ENCODE peak calls at places on chromosomes 13 and 19, in eight cellular contexts. O is neuronal stem cell; M is activated CD8-positive, alpha-beta memory T cell treated with anti-CD3 and anti-CD28 coated beads for 4 hours; F is cardiac fibroblast; A is ovary; H is stimulated activated CD4-positive, alpha-beta T cell treated with anti-CD3 and anti-CD28 coated beads, Interleukin-15, amount 100 ng/mL, for 1 hour; R is stimulated activated CD8-positive, alpha-beta memory T cell treated with anti-CD3 and anti-CD28 coated beads, Interleukin-7, amount 100 ng/mL, for 1 hour; S is HTR-8/SVneo. N is an unnamed sample.

GRCh38 chr13:106987435-106987800 is 419.5 kb upstream of the ARGLU1 start:
- DNase-seq in O (no peak), M (no peak), F (no peak), A (no peak), H (no peak), R (no peak), S (no peak), N (no peak)

GRCh38 chr13:60759499-60759898 is 362.5 kb downstream of the TDRD3 start:
- DNase-seq in O (peak), M (no peak), F (peak), A (no peak), H (no peak), R (no peak), S (no peak), N (no peak)

GRCh38 chr19:48874309-48875135 is 2.3 kb downstream of the PPP1R15A start:
- DNase-seq in O (no peak), M (no peak), F (peak), A (peak), H (no peak), R (no peak), S (no peak), N (no peak)

GRCh38 chr19:2290441-2291184 is 8.6 kb upstream of the PEAK3 start:
- DNase-seq in O (no peak), M (no peak), F (no peak), A (no peak), H (no peak), R (no peak), S (no peak), N (no peak)

GRCh38 chr13:31250435-31250834 is 50.7 kb downstream of the B3GLCT start:
- DNase-seq in O (no peak), M (no peak), F (no peak), A (no peak), H (no peak), R (no peak), S (no peak), N (no peak)

GRCh38 chr13:49190901-49191300 is 29.2 kb upstream of the MLNR start:
- DNase-seq in O (no peak), M (no peak), F (no peak), A (no peak), H (no peak), R (no peak), S (no peak), N (no peak)

GRCh38 chr19:35015576-35016351 is 14.5 kb upstream of the SCN1B start:
- DNase-seq in O (no peak), M (no peak), F (no peak), A (no peak), H (no peak), R (no peak), S (no peak), N (no peak)

GRCh38 chr19:31118292-31118925 is 230.8 kb downstream of the TSHZ3 start:
- DNase-seq in O (no peak), M (no peak), F (no peak), A (no peak), H (no peak), R (no peak), S (no peak), N (no peak)

GRCh38 chr19:6790194-6791128 is 18.0 kb downstream of the VAV1 start:
- DNase-seq in O (no peak), M (no peak), F (no peak), A (no peak), H (no peak), R (no peak), S (no peak), N (no peak)

GRCh38 chr13:32107474-32107873 is 75.9 kb downstream of the FRY start:
- DNase-seq in O (no peak), M (no peak), F (no peak), A (no peak), H (no peak), R (no peak), S (no peak), N (no peak)

GRCh38 chr19:41861846-41862245 is 1.8 kb downstream of the RPS19 start:
- DNase-seq in O (no peak), M (no peak), F (no peak), A (no peak), H (no peak), R (no peak), S (no peak), N (no peak)

GRCh38 chr13:77751513-77752456 is 54.3 kb downstream of the SLAIN1 start:
- DNase-seq in O (peak), M (peak), F (peak), A (no peak), H (no peak), R (no peak), S (peak), N (no peak)

GRCh38 chr13:106560791-106561190 is 7.1 kb downstream of the ARGLU1 start:
- DNase-seq in O (no peak), M (no peak), F (no peak), A (no peak), H (no peak), R (no peak), S (no peak), N (no peak)

GRCh38 chr13:110125157-110125556 is 181.8 kb downstream of the COL4A1 start:
- DNase-seq in O (no peak), M (no peak), F (no peak), A (no peak), H (no peak), R (no peak), S (no peak), N (no peak)

GRCh38 chr19:35169226-35169995 is 14.9 kb downstream of the FXYD5 start:
- DNase-seq in O (no peak), M (no peak), F (no peak), A (no peak), H (no peak), R (no peak), S (no peak), N (no peak)

GRCh38 chr19:10491472-10492047 is 11.6 kb downstream of the KEAP1 start:
- DNase-seq in O (no peak), M (no peak), F (no peak), A (no peak), H (no peak), R (no peak), S (no peak), N (no peak)

GRCh38 chr19:55146648-55147218 is 2.3 kb downstream of the TNNT1 start:
- DNase-seq in O (no peak), M (no peak), F (no peak), A (no peak), H (no peak), R (no peak), S (peak), N (no peak)

GRCh38 chr19:42333018-42333417 is 7.6 kb downstream of the MEGF8 start:
- DNase-seq in O (no peak), M (no peak), F (no peak), A (no peak), H (no peak), R (no peak), S (no peak), N (no peak)

GRCh38 chr19:11832253-11832912 is 16.1 kb upstream of the ZNF439 start:
- DNase-seq in O (no peak), M (no peak), F (no peak), A (no peak), H (no peak), R (no peak), S (no peak), N (no peak)

GRCh38 chr13:27797228-27797624 is 4.9 kb downstream of the GSX1 start:
- DNase-seq in O (peak), M (no peak), F (peak), A (no peak), H (no peak), R (no peak), S (no peak), N (no peak)

GRCh38 chr13:26544707-26545106 is 12.8 kb upstream of the WASF3 start:
- DNase-seq in O (no peak), M (no peak), F (no peak), A (no peak), H (no peak), R (no peak), S (no peak), N (no peak)

GRCh38 chr13:111359930-111360329 is 39.5 kb downstream of the TEX29 start:
- DNase-seq in O (no peak), M (no peak), F (no peak), A (no peak), H (no peak), R (no peak), S (no peak), N (no peak)

GRCh38 chr19:42396248-42396541 is 6.1 kb upstream of the CNFN start:
- DNase-seq in O (no peak), M (no peak), F (no peak), A (no peak), H (no peak), R (no peak), S (no peak), N (no peak)

GRCh38 chr13:32751340-32751739 is 165.1 kb downstream of the PDS5B start:
- DNase-seq in O (no peak), M (no peak), F (no peak), A (no peak), H (no peak), R (no peak), S (no peak), N (no peak)

GRCh38 chr13:60591348-60591747 is 194.3 kb downstream of the TDRD3 start:
- DNase-seq in O (no peak), M (no peak), F (peak), A (no peak), H (no peak), R (no peak), S (no peak), N (no peak)

GRCh38 chr19:12126707-12127106 is 13.4 kb downstream of the ZNF20 start:
- DNase-seq in O (no peak), M (no peak), F (peak), A (no peak), H (no peak), R (no peak), S (no peak), N (no peak)

GRCh38 chr13:114033541-114034315 is 59.9 kb upstream of the C13orf46 start:
- DNase-seq in O (no peak), M (no peak), F (no peak), A (no peak), H (no peak), R (no peak), S (no peak), N (no peak)

GRCh38 chr13:114010401-114011101 is 36.7 kb upstream of the C13orf46 start:
- DNase-seq in O (no peak), M (no peak), F (no peak), A (no peak), H (no peak), R (no peak), S (no peak), N (no peak)

GRCh38 chr13:48260970-48261369 is 28.0 kb downstream of the ITM2B start:
- DNase-seq in O (no peak), M (no peak), F (no peak), A (no peak), H (no peak), R (no peak), S (no peak), N (no peak)